ENCODE peak calls at places on chromosomes 3 and 15, in seven cellular contexts. B, I, Q, P, T, C and M are unnamed samples. For H3K4me1, the result is how much of the 10 kb centered on the place peaks cover.

GRCh38 chr3:139199421-139200010 is 144.3 kb upstream of the MRPS22 start:
- DNase-seq in T (no peak), P (no peak), B (no peak), Q (no peak), I (no peak), C (no peak), M (no peak)

GRCh38 chr3:125116311-125117069 is 60.7 kb upstream of the HEG1 start:
- DNase-seq in B (no peak), I (no peak), P (no peak), T (peak), Q (peak), C (no peak), M (no peak)

GRCh38 chr15:71658827-71659729 is 151.3 kb upstream of the NR2E3 start:
- DNase-seq in T (no peak), P (no peak), I (no peak), C (no peak), B (no peak), Q (no peak), M (no peak)

GRCh38 chr3:156685752-156686151 is 11.4 kb downstream of the TIPARP start:
- DNase-seq in P (no peak), Q (no peak), B (no peak), I (no peak), C (no peak), T (no peak), M (no peak)

GRCh38 chr3:28668377-28668721 is 319.7 kb upstream of the AZI2 start:
- DNase-seq in C (no peak), T (no peak), B (no peak), P (no peak), Q (no peak), I (no peak), M (no peak)

GRCh38 chr3:118884748-118885206 is 149.9 kb downstream of the IGSF11 start:
- DNase-seq in Q (peak), P (peak), I (peak), C (no peak), T (peak), B (peak), M (peak)

GRCh38 chr3:164416491-164417222 is 661.6 kb downstream of the SI start:
- DNase-seq in T (no peak), Q (no peak), P (no peak), I (no peak), C (no peak), B (no peak), M (no peak)

GRCh38 chr3:134317106-134317947 is 56.9 kb downstream of the AMOTL2 start:
- DNase-seq in P (no peak), B (no peak), I (peak), C (no peak), Q (no peak), T (no peak), M (no peak)

GRCh38 chr15:101637549-101638318 is 14.4 kb downstream of the TM2D3 start:
- DNase-seq in C (no peak), B (no peak), Q (no peak), I (no peak), P (no peak), T (no peak), M (no peak)

GRCh38 chr3:57793737-57794187 is 37.7 kb downstream of the SLMAP start:
- DNase-seq in I (no peak), B (no peak), C (no peak), T (no peak), Q (no peak), P (no peak), M (no peak)

GRCh38 chr3:28502555-28502954 is 153.9 kb upstream of the AZI2 start:
- DNase-seq in B (no peak), Q (no peak), T (no peak), I (no peak), P (no peak), C (no peak), M (no peak)

GRCh38 chr3:73848173-73848751 is 223.5 kb upstream of the PDZRN3 start:
- DNase-seq in B (no peak), C (no peak), Q (peak), I (no peak), P (no peak), T (no peak), M (no peak)

GRCh38 chr3:36248374-36248773 is 131.9 kb upstream of the STAC start:
- DNase-seq in Q (no peak), B (no peak), T (no peak), I (no peak), C (no peak), P (no peak), M (no peak)

GRCh38 chr3:61562042-61562809 is 855 bp downstream of the PTPRG start:
- DNase-seq in T (peak), P (peak), C (no peak), I (no peak), Q (no peak), B (no peak), M (peak)

GRCh38 chr3:31382856-31383255 is 149.9 kb upstream of the STT3B start:
- DNase-seq in Q (no peak), P (no peak), B (no peak), C (no peak), I (no peak), T (no peak), M (no peak)

GRCh38 chr3:114178770-114179368 is at the start of gene DRD3:
- DNase-seq in T (no peak), Q (peak), C (no peak), P (no peak), I (no peak), B (no peak), M (no peak)

GRCh38 chr15:20346082-20346805 is 195.4 kb downstream of the GOLGA6L6 start:
- DNase-seq in T (peak), P (no peak), Q (peak), B (no peak), C (no peak), I (peak), M (peak)

GRCh38 chr15:63029701-63030100 is 12.8 kb upstream of the TPM1 start:
- DNase-seq in T (no peak), P (no peak), B (no peak), Q (no peak), I (no peak), C (no peak), M (no peak)

GRCh38 chr3:152373379-152373778 is 104.7 kb downstream of the MBNL1 start:
- DNase-seq in Q (no peak), I (no peak), B (no peak), P (no peak), C (no peak), T (no peak), M (no peak)

GRCh38 chr15:35669021-35669420 is 123.1 kb upstream of the DPH6 start:
- DNase-seq in I (no peak), P (no peak), B (no peak), Q (no peak), T (no peak), C (no peak), M (no peak)

GRCh38 chr15:36807134-36807764 is 227.8 kb downstream of the CDIN1 start:
- DNase-seq in I (no peak), Q (no peak), B (no peak), P (no peak), T (no peak), C (no peak), M (no peak)

GRCh38 chr15:68821898-68822380 is 1.2 kb upstream of the ANP32A start:
- DNase-seq in I (no peak), T (peak), B (no peak), Q (peak), P (no peak), C (no peak), M (no peak)

GRCh38 chr15:95680693-95681092 is 649.8 kb upstream of the NR2F2 start:
- DNase-seq in C (no peak), B (no peak), I (no peak), P (no peak), Q (no peak), T (no peak), M (no peak)

GRCh38 chr3:64530434-64531049 is 157.3 kb downstream of the ADAMTS9 start:
- DNase-seq in I (no peak), T (peak), Q (peak), P (no peak), B (no peak), C (no peak), M (peak)

GRCh38 chr3:157156844-157157635 is 2.9 kb downstream of the CCNL1 start:
- DNase-seq in I (no peak), C (no peak), Q (no peak), P (no peak), B (no peak), T (no peak), M (no peak)

GRCh38 chr15:98901438-98901837 is 106.2 kb downstream of the PGPEP1L start:
- DNase-seq in C (no peak), Q (no peak), I (no peak), T (no peak), P (no peak), B (no peak), M (no peak)

GRCh38 chr3:36394176-36394575 is 13.9 kb downstream of the STAC start:
- DNase-seq in P (no peak), C (no peak), B (no peak), I (no peak), T (no peak), Q (no peak), M (no peak)

GRCh38 chr15:87971076-87971475 is 285.5 kb downstream of the NTRK3 start:
- DNase-seq in C (no peak), I (no peak), T (no peak), P (no peak), B (no peak), Q (no peak), M (no peak)

GRCh38 chr3:196740476-196741400 is 1.1 kb downstream of the PAK2 start:
- DNase-seq in Q (peak), T (no peak), B (no peak), P (no peak), I (no peak), C (no peak), M (no peak)

GRCh38 chr3:101852983-101853382 is 3.7 kb downstream of the NFKBIZ start:
- DNase-seq in P (no peak), B (no peak), I (no peak), T (no peak), Q (no peak), C (no peak), M (no peak)

GRCh38 chr15:64883097-64883581 is 28.6 kb upstream of the ANKDD1A start:
- DNase-seq in P (no peak), I (no peak), B (no peak), C (no peak), Q (no peak), T (no peak), M (no peak)

GRCh38 chr3:142850395-142851023 is 38.4 kb downstream of the PCOLCE2 start:
- DNase-seq in C (no peak), Q (no peak), I (no peak), P (no peak), T (no peak), B (peak), M (no peak)

GRCh38 chr3:135694142-135694541 is 271.4 kb upstream of the PPP2R3A start:
- DNase-seq in Q (no peak), P (no peak), T (no peak), I (no peak), B (no peak), C (no peak), M (no peak)

DNA sequence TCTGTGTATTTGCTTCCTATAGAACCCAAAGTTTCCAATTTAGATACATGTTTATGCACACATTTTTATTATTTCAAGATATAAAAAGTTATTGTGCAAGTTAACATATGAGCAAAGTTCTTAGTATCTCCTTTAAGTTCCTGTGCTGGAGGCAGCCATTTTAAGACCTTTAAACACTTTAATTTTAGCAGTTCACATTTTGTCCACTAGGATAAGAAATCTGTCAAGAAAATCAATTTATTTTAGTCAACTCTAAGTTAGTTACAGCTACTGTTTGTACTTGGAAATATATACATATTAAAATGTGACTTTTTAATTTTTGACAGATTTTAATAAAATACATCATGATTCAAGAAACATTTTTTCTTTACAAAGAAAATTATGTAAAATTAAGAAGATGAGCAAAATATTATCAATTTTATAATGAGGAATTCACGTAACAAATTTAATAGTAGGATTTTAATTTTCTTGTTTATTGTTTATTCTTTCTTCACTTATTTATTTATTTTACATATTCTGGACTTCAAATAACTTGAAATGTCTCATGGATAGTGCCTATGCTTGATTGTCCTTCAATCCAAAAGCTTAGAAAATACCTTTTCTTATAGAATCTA is 402.6 kb upstream of the GBE1 start:
- DNase-seq in Q (no peak), I (no peak), T (no peak), B (no peak), P (no peak), C (no peak), M (no peak)
- TF ChIP-seq CTCF in Q (peak), I (peak), T (peak), B (no peak), P (peak), C (no peak), M (peak)

GRCh38 chr3:47158208-47158607 is 5.7 kb downstream of the SETD2 start:
- DNase-seq in T (no peak), I (no peak), Q (no peak), B (no peak), P (no peak), C (no peak), M (no peak)

GRCh38 chr3:47161983-47162694 is 1.8 kb downstream of the SETD2 start:
- DNase-seq in B (no peak), I (no peak), T (no peak), P (no peak), C (no peak), Q (no peak), M (no peak)

GRCh38 chr3:47156418-47156817 is 7.5 kb downstream of the SETD2 start:
- DNase-seq in T (no peak), P (no peak), Q (no peak), B (no peak), C (no peak), I (no peak), M (no peak)

GRCh38 chr3:47159820-47160219 is 4.1 kb downstream of the SETD2 start:
- DNase-seq in B (no peak), Q (no peak), C (no peak), T (no peak), P (no peak), I (no peak), M (no peak)

DNA sequence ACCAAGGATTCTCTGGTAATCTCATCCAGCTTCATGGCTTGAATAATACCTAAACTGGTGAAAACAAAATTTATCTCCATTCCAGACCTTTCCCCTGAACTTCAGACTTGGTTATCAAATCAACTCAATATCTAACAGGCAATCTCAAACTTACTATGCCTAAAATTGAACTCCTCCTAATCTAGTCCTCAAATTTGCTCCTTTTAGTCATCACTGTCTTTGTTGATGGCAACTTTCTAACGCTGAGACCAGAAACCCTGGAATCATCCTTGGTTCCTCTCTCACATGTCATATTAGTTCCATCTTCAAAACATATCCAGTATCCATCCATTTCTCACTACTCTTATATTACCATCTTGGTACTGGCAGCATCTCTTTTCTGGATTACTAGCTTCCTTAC is 4.8 kb downstream of the SETD2 start:
- DNase-seq in T (no peak), I (no peak), P (no peak), Q (no peak), B (no peak), C (no peak), M (no peak)
- H3K4me1 ChIP-seq in T (under half), I (half or more), P (half or more), Q (under half), B (under half), C (half or more), M (half or more)

DNA sequence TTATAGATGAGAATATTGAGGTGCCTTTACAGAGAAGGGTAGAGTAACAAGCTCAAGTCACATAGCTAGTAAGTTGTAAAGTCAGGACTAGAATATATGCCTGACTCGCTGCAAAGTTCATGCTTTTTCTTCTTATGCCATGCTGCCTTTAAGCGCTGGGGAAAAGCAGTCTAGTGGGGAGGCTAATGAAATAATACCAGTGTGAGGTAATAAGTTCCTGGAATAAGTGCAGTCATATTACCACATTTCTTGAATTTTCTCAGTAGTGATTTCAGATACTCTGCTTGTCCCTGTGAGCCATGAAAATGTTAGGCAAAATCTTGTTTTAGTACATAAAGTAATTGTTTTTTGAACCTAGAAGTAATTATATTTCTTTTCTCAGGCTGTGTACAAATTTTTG is 71.8 kb downstream of the SYN2 start:
- DNase-seq in I (no peak), Q (no peak), B (no peak), C (no peak), P (no peak), T (no peak), M (no peak)
- TF ChIP-seq CTCF in I (no peak), Q (no peak), B (no peak), C (no peak), P (no peak), T (no peak), M (no peak)

GRCh38 chr3:52895416-52895815 is 1.9 kb downstream of the STIMATE start:
- DNase-seq in B (no peak), C (no peak), I (no peak), T (no peak), Q (no peak), P (no peak), M (no peak)
- H3K4me1 ChIP-seq in B (under half), C (under half), I (under half), T (half or more), Q (under half), P (half or more), M (under half)

DNA sequence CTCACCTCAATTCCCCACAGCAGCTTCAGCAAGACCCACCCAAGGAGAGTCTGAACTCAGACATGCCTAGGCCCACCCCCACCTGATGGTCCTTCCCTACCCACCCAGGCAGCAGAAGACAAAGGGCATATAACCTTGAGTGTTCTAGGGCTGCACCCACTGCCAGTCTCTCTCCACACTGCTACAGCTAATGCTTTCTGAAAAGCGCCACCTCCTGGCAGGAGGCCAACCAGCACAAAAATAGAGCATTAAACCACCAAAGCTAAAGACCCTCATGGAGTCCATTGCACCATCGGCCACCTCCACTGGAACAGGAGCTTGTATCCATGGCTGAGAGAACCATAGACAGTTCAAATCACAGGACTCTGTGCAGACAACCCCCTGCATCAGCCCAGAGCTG is 11.3 kb upstream of the RPL39L start:
- DNase-seq in I (peak), Q (peak), P (no peak), B (no peak), T (no peak), C (no peak), M (peak)
- TF ChIP-seq CTCF in I (peak), Q (no peak), P (no peak), B (no peak), T (no peak), C (peak), M (no peak)

GRCh38 chr3:66452247-66453040 is 48.4 kb downstream of the LRIG1 start:
- DNase-seq in C (no peak), Q (peak), P (peak), T (no peak), B (no peak), I (no peak), M (peak)
- H3K4me1 ChIP-seq in C (half or more), Q (under half), P (half or more), T (half or more), B (under half), I (under half), M (half or more)

DNA sequence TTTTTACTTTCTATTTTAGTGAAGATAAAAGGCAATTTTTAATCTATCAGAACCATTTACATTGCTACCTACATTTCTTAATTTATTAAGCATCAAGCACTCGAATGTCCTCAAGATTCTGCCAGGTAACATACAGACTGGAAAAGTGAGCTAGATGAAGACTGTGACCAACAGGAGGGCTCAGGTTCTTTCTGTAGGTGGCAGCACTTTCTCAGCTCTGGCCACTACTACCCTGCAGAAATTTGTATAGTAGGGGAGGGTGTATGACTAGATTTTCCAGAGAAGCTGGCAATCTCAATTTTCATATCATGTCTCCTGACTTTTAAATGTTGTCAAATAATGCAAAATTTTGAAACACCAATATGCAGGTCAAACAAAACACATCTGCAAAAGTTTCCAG is 165.0 kb upstream of the SUCLG2 start:
- DNase-seq in T (no peak), I (no peak), B (no peak), C (no peak), Q (peak), P (no peak), M (no peak)
- TF ChIP-seq CTCF in T (peak), I (no peak), B (no peak), C (no peak), Q (peak), P (peak), M (peak)

DNA sequence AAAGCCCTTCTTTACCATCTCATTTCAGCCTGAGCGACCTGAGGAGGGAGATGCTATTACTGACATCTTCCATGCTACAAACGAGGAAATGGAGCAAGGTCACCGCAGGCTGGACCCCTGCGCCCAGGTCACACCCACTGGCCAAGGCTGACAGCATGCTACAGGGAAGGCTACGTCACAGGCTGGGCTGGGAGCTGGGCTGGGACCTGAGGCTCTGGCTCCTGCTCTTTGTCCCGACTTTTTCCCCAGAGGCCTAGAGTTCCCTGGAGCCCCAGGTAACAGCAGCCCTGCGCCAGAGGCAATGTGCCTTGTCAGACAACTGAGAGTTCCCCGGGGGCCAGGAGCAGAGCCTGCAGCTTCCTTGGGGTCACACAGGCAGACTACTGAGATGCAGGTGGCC is 87.2 kb downstream of the IQSEC1 start:
- DNase-seq in T (no peak), I (no peak), Q (no peak), B (peak), C (no peak), P (no peak), M (no peak)
- H3K4me1 ChIP-seq in T (under half), I (half or more), Q (under half), B (under half), C (under half), P (under half), M (under half)